ENCODE peak calls at places on chromosomes 1 and 21, in six cellular contexts. G, Z, A, V, W and L are unnamed samples.

GRCh38 chr1:155729031-155729898 is 40.4 kb downstream of the DAP3 start:
- DNase-seq in G (peak), A (peak), Z (peak), W (peak), V (peak), L (peak)

GRCh38 chr21:42760361-42760970 is 107.0 kb downstream of the PDE9A start:
- DNase-seq in G (no peak), A (no peak), Z (no peak), V (no peak), W (no peak), L (no peak)

GRCh38 chr1:40218333-40218732 is 29.4 kb upstream of the TMCO2 start:
- DNase-seq in A (no peak), W (no peak), V (no peak), G (no peak), Z (no peak), L (no peak)

GRCh38 chr1:6212193-6212959 is 6.5 kb downstream of the RNF207 start:
- DNase-seq in W (no peak), G (no peak), V (no peak), Z (no peak), A (no peak), L (peak)

GRCh38 chr1:228373681-228374571 is 32.7 kb downstream of the TRIM11 start:
- DNase-seq in A (no peak), G (no peak), Z (no peak), W (no peak), V (no peak), L (no peak)

GRCh38 chr1:197807216-197807615 is 31.9 kb upstream of the DENND1B start:
- DNase-seq in G (no peak), A (no peak), W (no peak), Z (no peak), V (no peak), L (no peak)

GRCh38 chr1:72371259-72372035 is 89.1 kb upstream of the NEGR1 start:
- DNase-seq in A (no peak), V (no peak), W (no peak), G (no peak), Z (no peak), L (no peak)

GRCh38 chr1:91731815-91732214 is 154.1 kb downstream of the TGFBR3 start:
- DNase-seq in Z (no peak), V (no peak), G (no peak), W (no peak), A (peak), L (no peak)

GRCh38 chr1:100362821-100363466 is 10.6 kb downstream of the CDC14A start:
- DNase-seq in W (no peak), V (no peak), G (no peak), Z (no peak), A (no peak), L (peak)

GRCh38 chr1:234997201-234998173 is 131.2 kb downstream of the TOMM20 start:
- DNase-seq in A (peak), V (peak), G (peak), W (no peak), Z (peak), L (no peak)

GRCh38 chr1:114854693-114855320 is at the start of gene SYCP1:
- DNase-seq in Z (no peak), W (no peak), A (no peak), G (no peak), V (no peak), L (no peak)

GRCh38 chr1:18396247-18396646 is 84.5 kb upstream of the KLHDC7A start:
- DNase-seq in G (no peak), A (no peak), V (no peak), Z (peak), W (no peak), L (no peak)

GRCh38 chr1:66758247-66758755 is 6.0 kb downstream of the DYNLT5 start:
- DNase-seq in Z (no peak), G (no peak), V (no peak), A (peak), W (no peak), L (no peak)
- TF ChIP-seq MAX in Z (no peak), G (no peak), V (no peak), A (no peak), W (no peak), L (no peak)

DNA sequence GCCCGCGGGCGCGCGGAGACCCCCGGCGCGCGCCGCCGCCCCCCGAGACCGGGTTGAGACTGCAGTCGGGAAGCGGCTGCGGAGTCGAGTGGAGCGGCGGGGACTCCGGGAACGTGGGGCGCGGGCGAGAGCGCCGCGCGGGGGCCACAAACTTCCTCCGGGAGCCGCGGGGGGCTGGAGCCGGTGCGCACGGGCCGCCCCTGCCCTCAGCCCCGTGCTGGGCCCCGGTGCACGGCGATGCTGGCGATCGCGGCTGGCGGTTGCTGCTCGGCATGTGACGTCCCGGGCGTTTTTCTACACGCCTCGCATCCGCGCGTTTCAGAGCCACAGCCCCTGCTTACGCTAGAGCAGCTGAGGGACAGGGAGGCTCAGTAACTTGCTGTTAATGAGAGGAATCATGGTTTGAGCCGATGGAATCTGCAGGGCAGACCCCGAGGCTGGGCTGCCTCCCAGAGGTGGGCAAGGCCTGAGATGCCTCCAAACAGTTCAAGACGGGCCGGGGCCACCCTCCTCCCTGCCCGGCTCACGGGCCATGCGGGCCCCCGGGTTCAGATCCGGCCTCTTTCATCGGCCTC is 520 bp downstream of the TMEM201 start:
- DNase-seq in V (no peak), W (peak), A (peak), Z (no peak), G (no peak), L (peak)
- TF ChIP-seq POLR2A in V (no peak), W (no peak), A (no peak), Z (no peak), G (no peak), L (no peak)

GRCh38 chr1:2478100-2478499 is 2.0 kb downstream of the PLCH2 start:
- DNase-seq in G (no peak), W (no peak), A (no peak), Z (no peak), V (peak), L (no peak)

GRCh38 chr1:2480236-2480985 is 4.3 kb downstream of the PLCH2 start:
- DNase-seq in V (no peak), W (no peak), G (no peak), Z (no peak), A (no peak), L (no peak)

GRCh38 chr1:2479618-2480017 is 3.5 kb downstream of the PLCH2 start:
- DNase-seq in Z (no peak), V (no peak), W (no peak), G (no peak), A (no peak), L (no peak)

GRCh38 chr1:2480986-2481364 is 4.9 kb downstream of the PLCH2 start:
- DNase-seq in G (no peak), Z (no peak), V (no peak), A (no peak), W (no peak), L (no peak)

GRCh38 chr1:2479186-2479585 is 3.1 kb downstream of the PLCH2 start:
- DNase-seq in V (no peak), W (no peak), A (no peak), Z (no peak), G (no peak), L (no peak)
- TF ChIP-seq MAX in V (no peak), W (no peak), A (no peak), Z (no peak), G (no peak), L (no peak)

GRCh38 chr1:85465099-85465790 is at the start of gene DDAH1:
- DNase-seq in G (peak), W (peak), Z (peak), A (peak), V (peak), L (no peak)
- TF ChIP-seq POLR2A in G (no peak), W (no peak), Z (no peak), A (peak), V (peak), L (no peak)

GRCh38 chr1:55445416-55445815 is 230.3 kb upstream of the USP24 start:
- DNase-seq in G (no peak), V (no peak), A (no peak), Z (no peak), W (no peak), L (no peak)

GRCh38 chr1:55446351-55446750 is 231.2 kb upstream of the USP24 start:
- DNase-seq in W (no peak), V (no peak), A (no peak), Z (no peak), G (no peak), L (no peak)

GRCh38 chr1:55448261-55448660 is 233.1 kb upstream of the USP24 start:
- DNase-seq in W (no peak), V (no peak), Z (no peak), G (no peak), A (peak), L (no peak)

GRCh38 chr1:55444660-55445059 is 229.5 kb upstream of the USP24 start:
- DNase-seq in A (no peak), G (no peak), V (no peak), Z (no peak), W (no peak), L (peak)

DNA sequence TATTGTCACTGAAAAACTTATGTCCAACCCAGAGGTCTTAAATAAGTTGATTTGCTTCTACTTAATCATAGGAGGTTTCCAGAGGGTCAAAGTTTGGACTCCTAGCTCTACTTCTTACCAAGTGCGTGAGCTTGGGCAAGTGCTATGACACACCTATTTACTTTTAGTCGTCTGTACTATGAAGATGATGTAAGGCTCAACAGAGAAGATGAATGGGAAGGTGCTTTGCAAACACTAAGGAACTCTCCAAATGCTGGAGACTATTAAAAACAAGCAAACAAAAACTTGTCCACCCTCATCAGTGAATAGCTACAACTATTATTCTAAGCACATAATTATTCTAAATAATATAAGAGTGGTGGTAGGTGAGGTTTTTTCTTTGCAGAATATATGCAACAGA is 232.3 kb upstream of the USP24 start:
- DNase-seq in W (no peak), A (peak), Z (no peak), V (peak), G (peak), L (no peak)
- TF ChIP-seq MAX in W (no peak), A (no peak), Z (no peak), V (no peak), G (peak), L (no peak)

DNA sequence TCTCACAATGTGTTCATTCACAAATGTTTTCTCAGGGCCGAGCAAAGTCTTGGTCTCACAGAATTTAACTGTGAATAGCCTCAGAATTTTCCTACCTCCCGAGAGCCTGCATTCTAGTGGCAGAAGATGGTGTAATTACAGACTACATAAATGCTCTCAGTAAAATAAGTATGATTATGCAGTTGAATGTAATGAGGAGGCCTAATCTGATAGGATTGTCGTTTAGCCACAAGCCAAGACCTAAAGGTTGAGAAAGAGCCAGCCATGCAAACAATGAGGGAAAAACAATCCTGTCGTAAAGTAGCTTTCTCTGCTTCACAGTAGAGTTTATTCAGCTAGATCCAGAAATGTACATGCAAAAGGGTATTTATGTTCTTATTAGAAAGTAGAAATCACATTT is 607.8 kb upstream of the B3GALT2 start:
- DNase-seq in Z (no peak), A (no peak), G (no peak), W (no peak), V (no peak), L (peak)
- TF ChIP-seq POLR2A in Z (no peak), A (no peak), G (no peak), W (no peak), V (no peak), L (no peak)

GRCh38 chr1:17020502-17020901 is 8.8 kb upstream of the ATP13A2 start:
- DNase-seq in G (no peak), Z (no peak), A (no peak), W (no peak), V (no peak), L (no peak)
- TF ChIP-seq MAX in G (no peak), Z (no peak), A (no peak), W (no peak), V (no peak), L (no peak)

DNA sequence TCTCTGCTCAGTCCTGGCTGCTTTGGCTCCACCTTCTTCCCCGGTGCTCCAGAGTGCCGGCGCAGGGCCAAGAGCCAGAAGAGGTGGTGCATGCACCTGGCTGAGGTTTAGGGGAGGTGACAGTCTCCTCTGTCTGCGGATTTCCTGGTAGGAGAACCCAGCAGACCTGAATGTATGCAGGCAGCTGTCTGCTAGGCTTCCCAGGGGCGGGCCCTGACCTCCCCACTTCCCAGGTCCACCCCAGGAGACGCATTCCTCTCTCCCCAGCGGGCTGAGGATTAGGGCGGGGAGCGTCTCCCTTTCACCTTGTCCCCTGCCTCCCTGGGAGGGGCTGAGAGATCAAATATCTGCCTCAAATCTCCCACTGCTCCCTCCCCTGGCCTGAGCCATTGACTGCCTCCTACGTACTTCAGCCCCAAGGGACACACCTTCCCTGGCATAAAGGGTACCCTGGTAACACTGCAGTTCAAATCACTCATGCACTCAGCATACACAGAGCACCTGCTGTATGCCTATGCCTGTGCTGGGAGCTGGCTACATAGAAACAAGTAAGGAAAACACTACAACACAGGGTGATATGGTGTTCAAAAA is 27.5 kb downstream of the DMBX1 start:
- DNase-seq in G (no peak), A (no peak), W (peak), V (no peak), Z (peak), L (no peak)
- TF ChIP-seq POLR2A in G (no peak), A (no peak), W (no peak), V (no peak), Z (no peak), L (no peak)

DNA sequence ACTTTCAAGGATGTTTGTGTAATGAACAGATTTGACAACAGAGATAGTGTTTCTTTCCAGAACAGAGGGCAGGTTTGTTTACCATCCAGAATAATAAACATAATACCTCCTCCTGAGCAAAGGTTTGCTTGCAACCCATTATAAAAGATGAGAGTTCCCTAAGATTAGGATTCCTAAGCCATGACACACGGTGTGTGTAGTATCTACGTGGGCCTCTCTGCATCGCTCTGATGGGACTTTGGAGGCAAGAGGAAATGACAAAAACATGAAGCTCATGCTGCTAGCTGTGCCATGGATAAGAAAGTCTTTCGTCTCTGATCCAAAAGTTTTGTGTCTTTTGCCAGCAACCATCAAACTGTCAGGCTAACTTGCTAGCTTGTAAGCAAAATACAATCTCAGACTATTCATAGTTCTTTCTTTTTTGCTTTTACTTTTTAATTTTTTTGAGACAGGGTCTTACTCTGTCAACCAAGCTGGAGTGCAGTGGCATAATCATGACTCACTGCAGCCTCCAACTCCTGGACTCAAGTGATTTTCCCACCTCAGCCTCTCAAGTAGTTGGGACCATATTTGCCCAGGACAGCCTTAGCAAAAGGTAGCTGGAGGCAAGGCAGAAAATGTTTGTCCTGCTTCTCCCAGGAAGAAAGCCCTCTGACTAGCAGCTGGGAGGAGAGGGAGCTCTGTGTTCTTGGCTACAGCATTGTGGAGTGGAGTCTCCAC is 81.1 kb downstream of the LHX4 start:
- DNase-seq in G (no peak), A (no peak), Z (peak), V (no peak), W (no peak), L (no peak)
- TF ChIP-seq MAX in G (no peak), A (no peak), Z (no peak), V (no peak), W (no peak), L (no peak)